ENCODE peak calls at places on chromosomes 11 and 22, in seven cellular contexts. G is GM23338, C is upper lobe of left lung, P is HepG2, J is HCT116, O is Panc1, L is K562. F is an unnamed sample.

GRCh38 chr11:22349446-22349845 is 11.3 kb downstream of the SLC17A6 start:
- ATAC-seq in G (peak; percentile 45), C (no peak), P (no peak), J (no peak), O (no peak), L (no peak), F (no peak)

GRCh38 chr11:87039371-87039770 is 1.6 kb downstream of the TMEM135 start:
- ATAC-seq in G (no peak), C (no peak), P (no peak), J (no peak), O (no peak), L (no peak), F (no peak)

GRCh38 chr11:25535462-25535861 is 796.5 kb upstream of the ANO3 start:
- ATAC-seq in G (no peak), C (no peak), P (no peak), J (no peak), O (no peak), L (no peak), F (peak; percentile 92)

GRCh38 chr11:19827399-19828135 is 114.9 kb downstream of the NAV2 start:
- ATAC-seq in G (peak; percentile 89), C (no peak), P (no peak), J (no peak), O (no peak), L (no peak), F (no peak)

GRCh38 chr11:59767212-59767611 is 12.0 kb downstream of the STX3 start:
- ATAC-seq in G (no peak), C (no peak), P (no peak), J (no peak), O (no peak), L (peak; percentile 43), F (no peak)

GRCh38 chr22:23504522-23504921 is 75.6 kb downstream of the IGLL1 start:
- ATAC-seq in G (no peak), C (no peak), P (no peak), J (no peak), O (no peak), L (no peak), F (no peak)

GRCh38 chr11:34028407-34028804 is 23.1 kb upstream of the CAPRIN1 start:
- ATAC-seq in G (no peak), C (no peak), P (peak; percentile 82), J (no peak), O (no peak), L (peak; percentile 49), F (no peak)

GRCh38 chr22:32804036-32804435 is 2.5 kb downstream of the TIMP3 start:
- ATAC-seq in G (no peak), C (no peak), P (no peak), J (no peak), O (no peak), L (peak; percentile 36), F (no peak)

GRCh38 chr11:44016546-44017442 is 31.0 kb upstream of the ACCSL start:
- ATAC-seq in G (no peak), C (no peak), P (no peak), J (no peak), O (no peak), L (no peak), F (no peak)

GRCh38 chr11:33557201-33557600 is 143.4 kb downstream of the C11orf91 start:
- ATAC-seq in G (no peak), C (no peak), P (no peak), J (peak; percentile 84), O (no peak), L (no peak), F (no peak)

GRCh38 chr22:42623301-42623751 is 8.6 kb upstream of the POLDIP3 start:
- ATAC-seq in G (no peak), C (no peak), P (no peak), J (no peak), O (no peak), L (no peak), F (no peak)

GRCh38 chr11:13007702-13008435 is 1.2 kb upstream of the RASSF10 start:
- ATAC-seq in G (no peak), C (peak; percentile 54), P (peak; percentile 97), J (no peak), O (no peak), L (no peak), F (no peak)

DNA sequence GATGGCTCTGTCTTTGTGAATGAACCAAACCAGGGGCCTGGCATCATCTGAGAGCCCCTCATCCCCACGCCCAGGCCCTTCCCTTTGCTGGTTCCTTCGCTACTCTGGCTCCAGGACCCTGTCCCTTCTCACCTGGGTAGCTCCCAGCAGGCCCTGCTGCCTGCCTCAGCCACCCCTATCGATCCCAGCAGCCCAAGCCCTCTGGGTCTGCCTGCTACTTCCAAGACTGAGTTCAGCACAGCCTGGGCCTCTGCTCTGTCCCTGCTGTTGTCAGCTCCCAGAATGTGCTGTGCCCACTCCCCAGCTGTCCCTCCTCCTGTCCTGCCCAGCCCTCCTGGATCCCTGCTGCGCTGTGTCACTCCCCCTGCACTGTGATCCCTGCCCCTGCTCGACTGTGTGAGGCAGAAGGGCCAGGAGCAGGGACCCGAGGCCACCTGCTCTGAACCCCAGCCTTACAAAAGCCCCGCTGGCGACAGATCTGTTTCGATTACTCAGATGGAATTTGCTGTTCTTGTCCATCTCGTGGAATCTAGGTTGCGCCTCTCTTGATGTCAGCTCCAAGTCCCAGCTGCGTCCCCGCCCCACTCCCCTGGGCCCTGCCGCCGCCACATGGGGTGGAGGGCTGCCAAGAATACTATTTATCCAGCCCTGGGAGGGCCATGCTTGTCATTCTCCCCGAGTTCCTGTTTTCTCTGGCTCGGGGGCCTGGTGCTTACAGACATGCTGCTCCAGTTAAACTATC is 13.0 kb downstream of the MRPL21 start:
- ATAC-seq in G (peak; percentile 59), C (peak; percentile 69), P (peak; percentile 38), J (peak; percentile 30), O (peak; percentile 50), L (peak; percentile 56), F (peak; percentile 92)
- TF ChIP-seq CTCF in G (no peak), C (no peak), P (no peak), J (no peak), O (no peak), L (no peak), F (no peak)

DNA sequence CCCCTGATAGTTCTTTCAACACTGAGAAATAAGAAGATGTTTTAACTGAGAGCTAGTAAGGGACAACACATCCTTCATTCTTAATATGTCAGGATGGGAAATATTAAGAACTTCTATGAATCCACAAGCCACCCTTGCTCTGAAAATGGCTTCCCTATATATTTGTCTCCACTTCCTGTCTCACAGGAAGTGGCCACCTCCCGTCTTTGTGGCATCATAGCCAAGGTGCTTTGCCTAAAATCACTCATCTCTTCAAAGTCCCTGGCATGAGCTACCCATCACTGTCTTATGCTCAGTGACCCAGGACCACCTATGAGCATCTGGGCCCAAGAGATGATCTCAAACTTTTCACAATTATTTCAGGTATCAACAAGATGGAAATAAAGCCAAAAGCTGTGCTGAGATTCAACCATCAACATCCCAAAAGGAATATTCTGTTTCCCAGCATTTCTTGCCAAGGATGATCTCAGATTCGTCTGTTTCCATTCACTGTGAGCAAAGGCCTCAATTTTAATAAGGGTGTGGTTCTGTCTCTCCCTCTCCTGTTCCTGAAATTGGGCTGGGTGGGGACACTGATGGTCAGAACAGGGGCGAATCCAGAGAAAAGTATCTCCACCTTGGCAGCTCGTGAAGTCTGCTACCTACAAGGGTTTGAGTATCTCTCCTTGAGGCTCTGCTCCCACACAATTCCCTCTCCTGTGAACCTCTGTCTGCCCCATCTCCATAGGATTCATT is 493.8 kb downstream of the MN1 start:
- ATAC-seq in G (no peak), C (no peak), P (no peak), J (no peak), O (no peak), L (no peak), F (no peak)
- TF ChIP-seq POLR2AphosphoS5 in G (no peak), C (no peak), P (no peak), J (no peak), O (no peak), L (no peak), F (no peak)

DNA sequence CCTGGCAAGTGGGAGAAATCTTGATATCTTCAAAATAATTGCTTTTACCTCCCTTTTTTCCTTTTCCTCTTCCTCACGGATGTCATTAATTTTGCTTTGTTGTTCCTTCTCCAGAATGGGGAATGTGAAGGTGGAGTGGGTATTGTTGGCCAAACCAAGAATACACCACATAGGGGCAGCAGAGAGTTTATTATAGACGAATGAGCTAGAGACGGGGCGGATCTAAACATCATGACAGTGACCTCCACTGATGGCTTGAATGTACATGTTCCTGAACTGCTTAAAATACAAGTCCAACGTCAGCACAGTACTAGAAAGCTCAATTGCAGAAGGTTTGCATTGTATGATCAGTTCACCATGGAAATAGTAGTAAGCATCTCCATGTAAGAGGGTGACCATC is 122.3 kb upstream of the SNX19 start:
- ATAC-seq in G (peak; percentile 92), C (no peak), P (peak; percentile 72), J (peak; percentile 81), O (peak; percentile 76), L (peak; percentile 80), F (no peak)
- TF ChIP-seq CTCF in G (peak; percentile 72), C (no peak), P (peak; percentile 16), J (peak; percentile 18), O (peak; percentile 42), L (peak; percentile 31), F (no peak)

GRCh38 chr11:37557990-37558389 is 960.0 kb upstream of the RAG2 start:
- ATAC-seq in G (no peak), C (no peak), P (no peak), J (no peak), O (no peak), L (no peak), F (no peak)
- TF ChIP-seq POLR2AphosphoS5 in G (no peak), C (no peak), P (no peak), J (no peak), O (no peak), L (no peak), F (no peak)

GRCh38 chr11:134724779-134725140 is 312.7 kb upstream of the B3GAT1 start:
- ATAC-seq in G (no peak), C (no peak), P (no peak), J (no peak), O (no peak), L (no peak), F (no peak)

GRCh38 chr11:134727636-134728035 is 315.6 kb upstream of the B3GAT1 start:
- ATAC-seq in G (no peak), C (no peak), P (no peak), J (no peak), O (peak; percentile 14), L (no peak), F (no peak)

GRCh38 chr11:134725211-134725610 is 313.2 kb upstream of the B3GAT1 start:
- ATAC-seq in G (no peak), C (peak; percentile 41), P (no peak), J (no peak), O (no peak), L (no peak), F (no peak)

GRCh38 chr11:134727204-134727603 is 315.2 kb upstream of the B3GAT1 start:
- ATAC-seq in G (no peak), C (no peak), P (no peak), J (peak; percentile 65), O (peak; percentile 49), L (peak; percentile 87), F (no peak)

GRCh38 chr11:134725939-134726639 is 314.0 kb upstream of the B3GAT1 start:
- ATAC-seq in G (peak; percentile 67), C (peak; percentile 45), P (peak; percentile 90), J (peak; percentile 92), O (no peak), L (peak; percentile 91), F (no peak)
- TF ChIP-seq CTCF in G (peak; percentile 52), C (no peak), P (peak; percentile 57), J (peak; percentile 79), O (no peak), L (peak; percentile 51), F (peak; percentile 43)

GRCh38 chr22:21837184-21837979 is 30.1 kb downstream of the MAPK1 start:
- ATAC-seq in G (peak; percentile 74), C (no peak), P (peak; percentile 88), J (peak; percentile 92), O (no peak), L (peak; percentile 16), F (peak; percentile 95)
- TF ChIP-seq POLR2AphosphoS5 in G (no peak), C (no peak), P (no peak), J (no peak), O (no peak), L (no peak), F (peak; percentile 59)

F was measured in gastroesophageal sphincter.